ENCODE peak calls at places on chromosomes 2 and 18, in four cellular contexts. R is gastrocnemius medialis, T is breast epithelium, A is GM12878. N is an unnamed sample.

GRCh38 chr2:24421668-24422067 is 61.3 kb upstream of the ITSN2 start:
- DNase-seq in R (peak; percentile 15), T (peak; percentile 59), A (no peak), N (no peak)

GRCh38 chr2:67294218-67294617 is 102.9 kb upstream of the ETAA1 start:
- DNase-seq in A (no peak), T (no peak), R (no peak), N (no peak)

GRCh38 chr2:170996316-170996715 is 67.3 kb downstream of the GORASP2 start:
- DNase-seq in T (no peak), A (no peak), R (no peak), N (no peak)

GRCh38 chr2:128241896-128242295 is 76.8 kb downstream of the HS6ST1 start:
- DNase-seq in R (no peak), T (no peak), A (no peak), N (no peak)

GRCh38 chr2:73982140-73982617 is 2.5 kb upstream of the TET3 start:
- DNase-seq in R (no peak), T (no peak), A (no peak), N (no peak)

GRCh38 chr2:237663517-237663916 is 36.1 kb downstream of the LRRFIP1 start:
- DNase-seq in A (no peak), R (no peak), T (no peak), N (no peak)

GRCh38 chr2:112257575-112257974 is 2.7 kb upstream of the ZC3H8 start:
- DNase-seq in R (no peak), A (no peak), T (no peak), N (no peak)

GRCh38 chr2:227154976-227155375 is 9.0 kb downstream of the COL4A4 start:
- DNase-seq in R (no peak), T (no peak), A (no peak), N (no peak)

GRCh38 chr18:8426401-8426800 is 182.8 kb upstream of the RAB12 start:
- DNase-seq in T (no peak), R (no peak), A (no peak), N (no peak)

GRCh38 chr2:71672011-71672639 is 218.8 kb downstream of the DYSF start:
- DNase-seq in R (no peak), A (no peak), T (no peak), N (no peak)

GRCh38 chr2:83782122-83782521 is 677.0 kb downstream of the SUCLG1 start:
- DNase-seq in A (no peak), T (no peak), R (no peak), N (no peak)

GRCh38 chr2:15642334-15643208 is 50.9 kb downstream of the DDX1 start:
- DNase-seq in R (no peak), A (no peak), T (no peak), N (no peak)

GRCh38 chr2:138244400-138245001 is 257.1 kb upstream of the SPOPL start:
- DNase-seq in A (no peak), R (no peak), T (no peak), N (no peak)

GRCh38 chr18:44679912-44680270 is 797 bp upstream of the SETBP1 start:
- DNase-seq in R (peak; percentile 55), T (peak; percentile 63), A (no peak), N (no peak)

GRCh38 chr2:229431331-229431954 is 160.4 kb upstream of the PID1 start:
- DNase-seq in A (no peak), R (no peak), T (no peak), N (no peak)

GRCh38 chr18:28331551-28331950 is 154.6 kb upstream of the CDH2 start:
- DNase-seq in A (no peak), R (no peak), T (no peak), N (no peak)

GRCh38 chr18:53553030-53553429 is 671.4 kb downstream of the MBD2 start:
- DNase-seq in R (no peak), A (no peak), T (no peak), N (no peak)

GRCh38 chr2:141923657-141924056 is 207.2 kb downstream of the LRP1B start:
- DNase-seq in A (no peak), R (no peak), T (no peak), N (no peak)

GRCh38 chr2:950627-950992 is at the start of gene SNTG2:
- DNase-seq in T (no peak), A (no peak), R (no peak), N (no peak)

GRCh38 chr2:170843656-170844055 is 27.0 kb downstream of the GAD1 start:
- DNase-seq in T (no peak), R (no peak), A (no peak), N (no peak)

GRCh38 chr2:233708942-233709341 is 3.8 kb upstream of the UGT1A5 start:
- DNase-seq in T (no peak), A (no peak), R (no peak), N (no peak)

GRCh38 chr2:121118951-121119350 is 166.1 kb downstream of the TFCP2L1 start:
- DNase-seq in A (no peak), T (no peak), R (no peak), N (no peak)

GRCh38 chr18:48159816-48160215 is 229.4 kb upstream of the SMAD2 start:
- DNase-seq in T (no peak), A (no peak), R (no peak), N (no peak)

GRCh38 chr2:233290446-233290845 is 17.2 kb upstream of the SAG start:
- DNase-seq in A (no peak), T (no peak), R (no peak), N (no peak)

GRCh38 chr18:75915941-75916640 is 488.6 kb upstream of the SMIM21 start:
- DNase-seq in R (no peak), T (no peak), A (no peak), N (no peak)

GRCh38 chr2:202577250-202578183 is 57.3 kb upstream of the FAM117B start:
- DNase-seq in A (no peak), R (no peak), T (no peak), N (no peak)

GRCh38 chr2:25340340-25340886 is 1.3 kb downstream of the DNMT3A start:
- DNase-seq in R (no peak), T (no peak), A (no peak), N (no peak)

GRCh38 chr2:35790292-35790691 is 565.3 kb upstream of the CRIM1 start:
- DNase-seq in R (no peak), T (no peak), A (no peak), N (no peak)

GRCh38 chr2:43459455-43459854 is 136.4 kb downstream of the THADA start:
- DNase-seq in R (no peak), T (no peak), A (no peak), N (no peak)

GRCh38 chr18:35695803-35696202 is 114.3 kb downstream of the GALNT1 start:
- DNase-seq in T (peak; percentile 65), A (no peak), R (peak; percentile 26), N (no peak)

GRCh38 chr2:43184339-43184895 is 42.0 kb downstream of the ZFP36L2 start:
- DNase-seq in A (no peak), R (no peak), T (no peak), N (no peak)

GRCh38 chr2:236338495-236339184 is 74.4 kb upstream of the ASB18 start:
- DNase-seq in R (no peak), T (no peak), A (no peak), N (no peak)

GRCh38 chr2:112065966-112066365 is 10.9 kb downstream of the TMEM87B start:
- DNase-seq in R (no peak), T (no peak), A (no peak), N (no peak)

DNA sequence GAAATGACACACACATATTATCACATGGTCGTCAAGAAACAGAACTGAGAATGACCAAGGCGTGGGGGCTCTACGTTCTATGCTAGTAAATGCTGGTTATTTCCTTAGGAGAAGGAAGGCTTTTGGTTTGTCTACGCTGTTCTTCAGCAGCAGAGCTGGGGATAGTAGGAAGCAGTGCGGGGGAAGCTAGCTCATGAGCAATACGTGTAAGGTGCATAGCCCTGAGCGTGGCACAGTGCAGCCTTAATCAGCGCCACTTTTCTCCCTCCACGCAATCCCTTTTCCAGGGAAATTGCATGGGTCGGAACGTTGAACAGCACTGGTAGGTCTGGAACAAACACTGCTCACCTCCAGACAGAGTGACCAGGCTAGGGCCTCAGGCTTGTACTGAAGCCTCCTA is 199.6 kb upstream of the FBXO11 start:
- DNase-seq in R (no peak), T (no peak), A (no peak), N (no peak)
- TF ChIP-seq POLR2A in R (no peak), T (no peak), A (no peak), N (no peak)

DNA sequence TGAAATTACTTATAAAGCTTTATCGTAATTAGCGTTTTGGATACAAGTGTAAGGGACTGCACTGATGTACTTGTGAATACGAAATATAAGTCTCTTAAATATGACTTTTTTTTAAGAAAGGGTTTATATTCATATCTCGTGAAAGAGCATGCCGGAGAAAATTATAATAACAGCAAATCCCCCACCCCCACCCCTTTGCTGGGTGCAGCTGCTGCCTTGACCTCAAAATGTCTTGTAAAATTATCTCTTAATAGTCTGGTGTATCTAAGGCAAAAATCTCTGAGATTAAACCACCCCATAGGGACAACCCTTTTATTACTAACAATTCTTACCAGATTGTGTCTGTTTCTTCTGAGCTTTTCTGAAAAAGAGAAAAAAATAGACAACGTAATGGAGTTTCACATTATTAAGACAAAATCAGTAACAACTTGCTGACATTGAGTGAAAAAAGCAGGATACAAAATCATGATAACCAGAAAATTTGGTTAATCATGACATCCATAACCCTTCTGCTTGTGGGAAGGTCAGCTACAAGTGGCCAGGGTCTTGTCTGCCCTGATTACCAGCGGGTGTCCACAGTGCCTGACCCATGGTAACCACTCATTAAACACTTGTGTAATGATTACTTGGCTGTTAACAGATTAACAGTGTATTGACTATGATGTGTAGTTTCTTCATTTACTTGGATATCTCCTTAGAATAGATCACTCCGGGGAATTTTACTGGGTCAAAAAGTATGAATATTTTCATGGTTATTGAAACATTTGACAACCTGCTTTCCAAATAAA is 1.5 kb downstream of the STRADB start:
- DNase-seq in A (no peak), T (no peak), R (no peak), N (no peak)
- TF ChIP-seq CTCF in A (no peak), T (no peak), R (no peak), N (no peak)

GRCh38 chr2:86094229-86094628 is 11.5 kb downstream of the POLR1A start:
- DNase-seq in A (no peak), R (no peak), T (no peak), N (no peak)

GRCh38 chr2:86097114-86097896 is 8.4 kb downstream of the POLR1A start:
- DNase-seq in R (no peak), A (no peak), T (no peak), N (no peak)

GRCh38 chr2:86102157-86102556 is 3.5 kb downstream of the POLR1A start:
- DNase-seq in R (no peak), A (no peak), T (no peak), N (no peak)

DNA sequence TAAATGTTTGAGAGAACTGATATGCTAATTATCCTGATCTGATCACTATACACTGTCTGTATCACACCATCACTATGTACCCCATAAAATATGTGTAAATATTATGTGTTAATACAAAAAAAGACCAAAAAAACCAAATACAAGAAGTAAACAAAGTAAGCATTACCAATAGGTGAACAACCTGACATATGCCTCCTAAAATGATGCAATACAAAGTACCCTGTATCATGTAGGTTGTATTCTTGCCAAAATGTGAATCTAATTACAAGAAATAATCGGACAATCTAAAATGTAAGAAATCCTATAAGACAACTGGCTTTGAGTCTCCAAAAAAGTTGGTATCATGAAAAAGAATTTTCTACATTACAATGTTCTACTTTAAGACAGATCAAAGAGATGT is 7.8 kb downstream of the POLR1A start:
- DNase-seq in R (no peak), A (no peak), T (no peak), N (no peak)
- H3K4me3 ChIP-seq in R (no peak overlapping the region), A (no peak overlapping the region), T (no peak overlapping the region), N (no peak overlapping the region)

DNA sequence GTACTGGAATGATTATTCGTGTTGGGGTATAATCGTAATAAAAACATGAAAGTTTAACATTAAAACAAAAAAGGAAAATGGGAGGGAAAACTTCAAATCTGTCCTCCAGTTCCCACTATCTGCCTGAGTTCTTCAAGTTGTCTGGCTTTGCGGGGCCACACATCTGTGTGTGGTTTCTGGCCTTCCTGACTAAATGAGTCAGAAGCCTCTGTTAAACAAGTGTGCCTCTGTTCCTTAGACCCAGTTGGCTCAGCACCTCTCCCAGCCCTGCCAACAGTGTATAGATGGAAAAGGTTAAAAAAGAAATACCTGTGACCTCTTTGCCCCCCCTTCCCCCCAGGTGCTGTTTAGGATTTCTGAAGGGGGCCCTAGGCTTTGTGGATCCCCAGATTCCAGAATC is 30.2 kb downstream of the XDH start:
- DNase-seq in A (no peak), R (peak; percentile 25), T (no peak), N (no peak)
- TF ChIP-seq POLR2A in A (no peak), R (no peak), T (no peak), N (no peak)

N was measured in esophagus squamous epithelium.